ENCODE peak calls at places on chromosomes 4 and X, in seven cellular contexts. U is adipocyte, S is IMR-90, M is MM.1S, J is fibroblast of lung, L is mammary epithelial cell, Z is neuronal stem cell. R is an unnamed sample.

GRCh38 chrX:150690126-150690525 is 3.1 kb upstream of the MTMR1 start:
- DNase-seq in U (peak; percentile 45), S (peak; percentile 92), M (no peak), J (peak; percentile 94), L (peak; percentile 89), Z (no peak), R (no peak)

GRCh38 chrX:9456250-9457074 is 8.4 kb upstream of the TBL1X start:
- DNase-seq in U (no peak), S (no peak), M (peak; percentile 41), J (no peak), L (no peak), Z (no peak), R (no peak)

GRCh38 chr4:151198748-151199147 is 78.2 kb upstream of the PRSS48 start:
- DNase-seq in U (peak; percentile 60), S (peak; percentile 54), M (no peak), J (no peak), L (no peak), Z (no peak), R (no peak)

GRCh38 chr4:76867880-76868655 is 29.9 kb downstream of the SOWAHB start:
- DNase-seq in U (no peak), S (no peak), M (peak; percentile 11), J (no peak), L (no peak), Z (no peak), R (peak; percentile 22)

GRCh38 chr4:95409127-95409526 is 139.6 kb downstream of the UNC5C start:
- DNase-seq in U (no peak), S (peak; percentile 18), M (no peak), J (peak; percentile 79), L (peak; percentile 2), Z (no peak), R (no peak)

GRCh38 chrX:80430826-80431501 is 10.7 kb downstream of the TENT5D start:
- DNase-seq in U (peak; percentile 1), S (no peak), M (peak; percentile 37), J (no peak), L (no peak), Z (no peak), R (peak; percentile 22)

GRCh38 chr4:70603856-70604255 is 11.8 kb downstream of the AMBN start:
- DNase-seq in U (peak; percentile 61), S (peak; percentile 58), M (no peak), J (no peak), L (no peak), Z (no peak), R (no peak)

GRCh38 chrX:57680160-57680559 is at the start of gene NLRP2B:
- DNase-seq in U (no peak), S (no peak), M (no peak), J (no peak), L (no peak), Z (no peak), R (no peak)

GRCh38 chrX:103404225-103405008 is 28.1 kb downstream of the BEX3 start:
- DNase-seq in U (peak; percentile 83), S (peak; percentile 91), M (peak; percentile 78), J (peak; percentile 88), L (peak; percentile 48), Z (peak; percentile 59), R (peak; percentile 91)

GRCh38 chr4:138982754-138983153 is 32.8 kb upstream of the NOCT start:
- DNase-seq in U (no peak), S (no peak), M (no peak), J (no peak), L (no peak), Z (no peak), R (no peak)

GRCh38 chrX:96430756-96431455 is 253.7 kb upstream of the DIAPH2 start:
- DNase-seq in U (no peak), S (no peak), M (no peak), J (no peak), L (no peak), Z (no peak), R (no peak)

GRCh38 chr4:101584306-101584705 is 206.2 kb upstream of the BANK1 start:
- DNase-seq in U (no peak), S (no peak), M (no peak), J (no peak), L (no peak), Z (no peak), R (no peak)

GRCh38 chr4:154622598-154622997 is 10.1 kb upstream of the FGG start:
- DNase-seq in U (peak; percentile 72), S (peak; percentile 48), M (peak; percentile 62), J (peak; percentile 53), L (peak; percentile 36), Z (peak; percentile 14), R (no peak)

GRCh38 chr4:28948501-28948900 is 1771.7 kb upstream of the PCDH7 start:
- DNase-seq in U (peak; percentile 47), S (peak; percentile 49), M (no peak), J (no peak), L (no peak), Z (no peak), R (no peak)

GRCh38 chrX:130343411-130343810 is 3.7 kb downstream of the SLC25A14 start:
- DNase-seq in U (no peak), S (peak; percentile 10), M (no peak), J (peak; percentile 67), L (no peak), Z (no peak), R (no peak)

GRCh38 chrX:130351567-130351966 is 11.8 kb downstream of the SLC25A14 start:
- DNase-seq in U (no peak), S (no peak), M (peak; percentile 33), J (no peak), L (no peak), Z (no peak), R (no peak)

DNA sequence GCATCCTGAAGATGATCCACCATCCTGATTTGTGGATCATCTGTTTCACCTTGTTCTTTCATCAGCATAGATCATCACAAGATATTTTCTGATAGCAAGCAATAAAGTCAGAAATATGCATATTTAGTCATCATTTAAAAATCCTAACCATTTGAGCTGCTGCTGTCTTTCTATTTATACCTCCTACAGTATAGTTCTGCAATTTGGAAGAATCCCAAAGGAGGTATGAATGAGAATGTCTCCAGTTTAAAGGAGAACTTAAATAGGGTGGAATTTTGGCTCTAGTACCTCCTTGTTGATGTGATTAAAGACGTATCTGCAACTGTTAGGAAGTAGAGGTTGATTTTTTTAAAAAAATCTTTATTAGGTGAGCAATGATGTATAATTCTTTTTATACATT is 7.6 kb downstream of the SLC25A14 start:
- DNase-seq in U (no peak), S (peak; percentile 22), M (no peak), J (peak; percentile 58), L (no peak), Z (no peak), R (no peak)
- H3K4me1 ChIP-seq in U (no peaks in the 10 kb centered on the region), S (no peaks in the 10 kb centered on the region), M (peaks cover 10% of the 10 kb centered on the region), J (no peaks in the 10 kb centered on the region), L (no peaks in the 10 kb centered on the region), Z (no peaks in the 10 kb centered on the region), R (no peaks in the 10 kb centered on the region)

GRCh38 chrX:45765726-45766125 is 565.0 kb upstream of the DIPK2B start:
- DNase-seq in U (no peak), S (no peak), M (no peak), J (no peak), L (no peak), Z (no peak), R (no peak)
- H3K9ac ChIP-seq in U (peak overlapping the region; percentile 89), S (peak overlapping the region; percentile 67), M (no peak overlapping the region), J (peak overlapping the region; percentile 16), L (peak overlapping the region; percentile 89), Z (no peak overlapping the region), R (no peak overlapping the region)

DNA sequence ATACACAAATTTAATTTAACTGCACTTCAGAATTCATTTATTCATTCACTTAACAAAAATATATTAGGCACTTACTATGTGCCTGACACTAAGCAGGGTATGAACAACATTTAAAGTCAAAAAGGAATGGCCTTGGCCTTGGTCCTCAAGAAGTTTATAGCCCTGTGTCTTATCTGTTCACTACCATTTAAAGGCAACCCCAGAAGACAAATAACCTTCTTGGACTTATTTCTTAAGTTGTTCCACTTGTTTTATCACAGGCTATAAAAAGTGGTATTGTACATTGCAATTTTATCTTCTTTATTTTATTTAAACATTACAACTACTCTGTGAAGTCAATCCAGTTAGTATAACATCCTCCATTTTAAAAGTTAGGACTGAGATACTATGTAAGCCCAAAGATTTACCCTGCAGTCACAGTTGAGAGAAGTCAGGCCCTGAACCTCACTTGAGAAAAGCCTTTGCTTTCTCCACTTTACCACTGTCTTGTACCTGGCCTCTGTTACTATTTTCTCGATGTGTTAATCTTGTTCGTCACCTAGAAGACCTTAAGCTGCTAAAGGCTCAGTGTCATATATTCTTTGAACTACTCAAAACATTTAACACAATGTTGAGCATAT is 305.6 kb upstream of the DIPK2B start:
- DNase-seq in U (no peak), S (no peak), M (no peak), J (no peak), L (no peak), Z (no peak), R (no peak)
- H3K36me3 ChIP-seq in U (no peaks in the 10 kb centered on the region), S (no peaks in the 10 kb centered on the region), M (no peaks in the 10 kb centered on the region), J (no peaks in the 10 kb centered on the region), L (no peaks in the 10 kb centered on the region), Z (no peaks in the 10 kb centered on the region), R (no peaks in the 10 kb centered on the region)

GRCh38 chr4:173171987-173172386 is 3.4 kb downstream of the GALNT7 start:
- DNase-seq in U (no peak), S (no peak), M (no peak), J (no peak), L (no peak), Z (no peak), R (no peak)
- H3K4me1 ChIP-seq in U (peaks cover 10% of the 10 kb centered on the region), S (peaks cover 2% of the 10 kb centered on the region), M (peaks cover 22% of the 10 kb centered on the region), J (peaks cover 5% of the 10 kb centered on the region), L (peaks cover 20% of the 10 kb centered on the region), Z (peaks cover 6% of the 10 kb centered on the region), R (peaks cover 2% of the 10 kb centered on the region)

GRCh38 chrX:74291964-74292891 is 11.8 kb upstream of the ZCCHC13 start:
- DNase-seq in U (peak; percentile 92), S (peak; percentile 87), M (peak; percentile 85), J (peak; percentile 85), L (peak; percentile 80), Z (peak; percentile 75), R (peak; percentile 87)
- H3K9ac ChIP-seq in U (peak overlapping the region; percentile 96), S (peak overlapping the region; percentile 95), M (peak overlapping the region; percentile 87), J (peak overlapping the region; percentile 88), L (peak overlapping the region; percentile 95), Z (peak overlapping the region; percentile 70), R (peak overlapping the region; percentile 92)

GRCh38 chrX:153957224-153957623 is 12.8 kb upstream of the RENBP start:
- DNase-seq in U (no peak), S (no peak), M (no peak), J (no peak), L (no peak), Z (no peak), R (no peak)

GRCh38 chrX:153959649-153960048 is 12.0 kb downstream of the HCFC1 start:
- DNase-seq in U (no peak), S (no peak), M (no peak), J (no peak), L (no peak), Z (no peak), R (no peak)

GRCh38 chrX:153960786-153961185 is 10.8 kb downstream of the HCFC1 start:
- DNase-seq in U (no peak), S (no peak), M (no peak), J (no peak), L (no peak), Z (no peak), R (no peak)

GRCh38 chrX:153960077-153960476 is 11.5 kb downstream of the HCFC1 start:
- DNase-seq in U (no peak), S (no peak), M (no peak), J (no peak), L (no peak), Z (no peak), R (no peak)

DNA sequence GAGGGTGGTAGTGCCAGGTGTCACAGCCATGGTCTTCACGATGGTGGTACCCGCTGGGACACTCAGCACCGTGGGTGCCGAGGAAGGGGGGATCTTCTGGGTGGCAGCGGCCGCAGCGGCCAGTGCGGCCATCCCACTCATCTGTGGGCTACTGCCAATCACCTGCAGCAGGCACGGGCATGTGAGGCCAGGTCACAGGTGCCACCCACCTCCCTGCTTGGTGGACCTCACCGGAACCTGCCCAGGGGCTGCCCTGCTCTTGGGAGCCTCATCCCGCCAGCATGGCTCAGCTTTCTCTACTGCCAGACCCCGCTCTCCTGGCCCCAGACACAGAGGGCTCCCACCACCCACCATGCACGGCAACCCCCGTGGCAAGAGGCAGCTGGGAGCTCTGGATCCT is 13.0 kb downstream of the HCFC1 start:
- DNase-seq in U (no peak), S (no peak), M (no peak), J (no peak), L (no peak), Z (no peak), R (no peak)
- H3K36me3 ChIP-seq in U (peaks cover 97% of the 10 kb centered on the region), S (peaks cover 90% of the 10 kb centered on the region), M (no peaks in the 10 kb centered on the region), J (peaks cover 52% of the 10 kb centered on the region), L (peaks cover 13% of the 10 kb centered on the region), Z (peaks cover 100% of the 10 kb centered on the region), R (peaks cover 92% of the 10 kb centered on the region)